ENCODE peak calls at places on chromosome 7, in six cellular contexts. J, K, U, L, W and M are unnamed samples. For H3K36me3, the result is how much of the 10 kb centered on the place peaks cover.

GRCh38 chr7:30134523-30135270 is at the start of gene MTURN:
- DNase-seq in J (peak), K (peak), W (peak), U (peak), L (peak), M (peak)

GRCh38 chr7:147432068-147432467 is 1158.5 kb upstream of the C7orf33 start:
- DNase-seq in L (no peak), K (no peak), W (no peak), U (no peak), J (no peak), M (no peak)

GRCh38 chr7:30799206-30799975 is 28.2 kb downstream of the MINDY4 start:
- DNase-seq in K (peak), J (no peak), U (no peak), L (no peak), W (no peak), M (no peak)

GRCh38 chr7:110595694-110596093 is 495.2 kb upstream of the LRRN3 start:
- DNase-seq in W (no peak), J (no peak), K (no peak), U (no peak), L (no peak), M (no peak)

GRCh38 chr7:100430450-100431285 is 1.0 kb downstream of the MEPCE start:
- DNase-seq in U (peak), K (peak), J (peak), W (peak), L (no peak), M (peak)

GRCh38 chr7:101693498-101694091 is 64.5 kb upstream of the MYL10 start:
- DNase-seq in W (no peak), K (no peak), L (no peak), J (no peak), U (no peak), M (no peak)

GRCh38 chr7:106486331-106486730 is 174.6 kb downstream of the CCDC71L start:
- DNase-seq in J (peak), W (no peak), U (no peak), L (no peak), K (no peak), M (no peak)

GRCh38 chr7:156840134-156840533 is 52.8 kb downstream of the LMBR1 start:
- DNase-seq in K (no peak), U (no peak), L (no peak), J (no peak), W (no peak), M (no peak)

GRCh38 chr7:23205861-23206510 is 24.1 kb downstream of the NUP42 start:
- DNase-seq in W (no peak), U (no peak), J (no peak), K (no peak), L (no peak), M (no peak)

GRCh38 chr7:39069046-39069445 is 91.3 kb downstream of the POU6F2 start:
- DNase-seq in L (no peak), W (no peak), J (no peak), U (no peak), K (no peak), M (no peak)

GRCh38 chr7:135918134-135918533 is 59.0 kb downstream of the MTPN start:
- DNase-seq in K (no peak), J (no peak), W (no peak), L (no peak), U (no peak), M (no peak)

GRCh38 chr7:41033526-41033925 is 669.4 kb downstream of the INHBA start:
- DNase-seq in K (no peak), L (no peak), J (no peak), U (no peak), W (no peak), M (no peak)

GRCh38 chr7:44244282-44244681 is 43.5 kb downstream of the YKT6 start:
- DNase-seq in J (no peak), L (no peak), U (peak), K (no peak), W (no peak), M (no peak)

GRCh38 chr7:28408974-28409715 is 3.2 kb upstream of the CREB5 start:
- DNase-seq in J (peak), L (no peak), K (peak), W (no peak), U (peak), M (peak)

GRCh38 chr7:74061840-74062539 is 21.6 kb upstream of the LIMK1 start:
- DNase-seq in K (peak), J (peak), L (peak), U (peak), W (peak), M (peak)

GRCh38 chr7:107746006-107746405 is 2.1 kb downstream of the CBLL1 start:
- DNase-seq in K (no peak), U (no peak), J (no peak), W (no peak), L (no peak), M (no peak)

GRCh38 chr7:141361479-141361878 is 189.7 kb upstream of the AGK start:
- DNase-seq in J (no peak), K (no peak), L (no peak), U (no peak), W (no peak), M (no peak)

GRCh38 chr7:92025260-92025659 is 84.6 kb downstream of the AKAP9 start:
- DNase-seq in W (no peak), J (no peak), K (no peak), L (no peak), U (no peak), M (no peak)

GRCh38 chr7:87507446-87507845 is 32.0 kb upstream of the ABCB4 start:
- DNase-seq in K (no peak), U (no peak), J (no peak), L (no peak), W (no peak), M (no peak)

GRCh38 chr7:150399861-150400778 is 21.0 kb downstream of the ZNF775 start:
- DNase-seq in W (no peak), K (peak), U (no peak), L (no peak), J (no peak), M (peak)

GRCh38 chr7:44064791-44065430 is 456 bp downstream of the PGAM2 start:
- DNase-seq in W (no peak), L (no peak), J (no peak), K (no peak), U (no peak), M (peak)

GRCh38 chr7:27850531-27850930 is 110.6 kb downstream of the TAX1BP1 start:
- DNase-seq in J (no peak), L (no peak), K (no peak), U (no peak), W (no peak), M (no peak)

GRCh38 chr7:83936056-83936703 is 258.4 kb downstream of the SEMA3A start:
- DNase-seq in J (peak), U (peak), L (no peak), K (peak), W (no peak), M (peak)

GRCh38 chr7:90648834-90649233 is 52.7 kb downstream of the CDK14 start:
- DNase-seq in J (no peak), K (no peak), L (no peak), W (no peak), U (no peak), M (no peak)

GRCh38 chr7:50393076-50393475 is 57.1 kb downstream of the FIGNL1 start:
- DNase-seq in K (no peak), L (no peak), J (no peak), U (peak), W (no peak), M (no peak)

GRCh38 chr7:103093429-103093828 is 18.5 kb downstream of the ARMC10 start:
- DNase-seq in L (no peak), J (no peak), U (no peak), K (no peak), W (no peak), M (no peak)
- H3K27ac ChIP-seq in L (no peak), J (no peak), U (no peak), K (no peak), W (no peak), M (no peak)

DNA sequence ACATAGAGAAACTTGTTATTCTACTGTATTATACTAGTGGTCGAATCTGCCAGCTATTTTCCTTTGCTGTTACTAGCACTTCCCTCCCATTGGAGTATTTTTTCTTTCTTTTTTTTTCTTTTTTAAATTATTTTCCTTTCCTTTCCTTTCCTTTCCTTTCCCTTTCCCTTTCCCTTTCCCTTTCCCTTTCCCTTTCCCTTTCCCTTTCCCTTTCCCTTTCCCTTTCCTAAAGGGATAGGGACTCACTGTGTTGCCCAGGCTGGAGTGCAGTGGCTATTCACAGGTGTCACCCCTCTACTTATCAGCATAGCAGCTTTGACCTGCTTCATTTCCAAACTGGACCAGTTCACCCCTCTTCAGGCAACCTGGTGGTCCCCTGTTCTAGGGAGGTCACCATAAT is 212.6 kb upstream of the SP4 start:
- DNase-seq in K (no peak), W (no peak), U (no peak), J (no peak), L (no peak), M (no peak)
- H3K36me3 ChIP-seq in K (under half), W (under half), U (under half), J (under half), L (under half), M (under half)

GRCh38 chr7:77359599-77359998 is 56.5 kb downstream of the GSAP start:
- DNase-seq in U (no peak), J (no peak), K (no peak), L (no peak), W (no peak), M (no peak)
- H3K27ac ChIP-seq in U (no peak), J (peak), K (no peak), L (no peak), W (no peak), M (no peak)

DNA sequence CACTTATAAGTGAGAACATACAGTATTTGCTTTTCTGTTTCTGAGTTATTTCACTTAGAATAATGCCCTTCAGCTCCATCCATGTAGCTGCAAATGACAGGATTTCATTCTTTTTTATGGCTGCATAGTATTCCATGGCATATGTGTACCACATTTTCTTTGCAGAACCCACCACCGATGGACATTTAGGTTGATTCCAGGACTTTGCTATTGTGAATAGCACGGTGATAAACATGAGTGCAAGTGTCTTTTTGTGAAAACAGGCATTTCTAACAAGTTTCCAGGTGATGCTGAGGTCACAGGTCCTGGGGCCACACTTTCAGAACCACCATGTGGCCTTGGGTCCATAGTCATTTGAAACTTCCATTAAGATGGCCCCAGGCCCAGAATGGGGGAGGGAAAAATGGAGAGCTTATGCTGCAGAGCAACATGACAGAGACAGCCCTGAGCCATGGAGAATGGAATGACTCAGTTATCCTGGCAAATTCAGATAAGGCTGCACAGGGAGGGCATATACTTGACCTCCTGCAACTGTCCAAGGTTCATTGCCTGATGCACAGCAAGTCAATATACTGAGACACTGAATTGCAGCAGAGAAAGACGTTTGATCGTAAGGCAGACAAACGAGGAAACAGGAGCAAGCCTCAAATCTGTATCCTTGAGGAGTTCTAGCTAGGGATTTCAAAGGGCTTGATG is 248.0 kb upstream of the GALNT17 start:
- DNase-seq in L (no peak), J (no peak), K (no peak), U (no peak), W (no peak), M (no peak)
- H3K36me3 ChIP-seq in L (under half), J (under half), K (under half), U (under half), W (under half), M (under half)

GRCh38 chr7:25887795-25888559 is 264.0 kb upstream of the NFE2L3 start:
- DNase-seq in K (no peak), L (no peak), U (no peak), W (no peak), J (no peak), M (no peak)
- H3K27ac ChIP-seq in K (no peak), L (no peak), U (no peak), W (no peak), J (no peak), M (no peak)

GRCh38 chr7:139771001-139771956 is 6.5 kb downstream of the HIPK2 start:
- DNase-seq in W (no peak), L (no peak), J (no peak), K (no peak), U (no peak), M (no peak)
- H3K36me3 ChIP-seq in W (under half), L (under half), J (under half), K (under half), U (under half), M (under half)

DNA sequence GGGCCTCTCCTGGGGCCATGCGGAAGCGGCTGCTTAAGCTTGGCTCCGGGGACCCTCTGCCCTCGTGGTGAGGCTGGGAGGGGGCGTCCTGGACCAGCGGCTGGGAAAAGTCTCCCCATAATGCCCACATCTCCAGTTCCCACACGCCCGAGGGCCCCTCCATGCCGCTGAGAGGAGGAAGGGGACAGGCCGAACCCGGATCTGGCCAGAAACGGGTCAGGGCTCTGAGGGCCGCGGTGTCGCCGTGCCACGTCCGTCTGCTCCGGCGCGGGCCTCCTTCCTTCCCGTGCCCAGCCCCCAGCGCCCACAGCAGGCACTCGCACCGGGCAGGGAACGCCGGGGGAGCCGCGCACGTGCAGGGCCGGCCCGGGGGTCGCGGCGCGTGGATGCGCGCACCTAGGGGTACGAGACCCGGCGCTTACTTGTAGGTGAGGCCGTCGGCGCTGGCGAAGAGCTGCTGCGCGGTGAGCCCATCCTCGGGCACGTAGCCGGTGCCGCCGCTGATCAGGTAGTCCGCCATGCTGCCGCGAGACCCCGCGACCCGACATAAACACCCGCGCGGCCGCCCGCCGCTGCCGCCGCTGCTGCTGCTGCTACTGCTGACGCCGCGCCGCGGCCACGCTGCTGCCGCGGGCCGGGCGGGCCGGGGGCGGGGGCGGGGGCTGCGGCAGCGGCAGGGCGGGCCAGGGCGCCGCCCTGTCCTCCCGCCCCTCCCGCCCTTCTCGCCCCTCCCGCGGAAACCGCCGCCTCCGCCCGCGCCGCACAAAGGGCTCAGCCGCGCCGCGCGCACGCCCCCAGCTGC is 4.2 kb downstream of the IMPDH1 start:
- DNase-seq in J (no peak), K (no peak), L (peak), W (peak), U (peak), M (peak)
- H3K27ac ChIP-seq in J (no peak), K (peak), L (peak), W (peak), U (no peak), M (no peak)

DNA sequence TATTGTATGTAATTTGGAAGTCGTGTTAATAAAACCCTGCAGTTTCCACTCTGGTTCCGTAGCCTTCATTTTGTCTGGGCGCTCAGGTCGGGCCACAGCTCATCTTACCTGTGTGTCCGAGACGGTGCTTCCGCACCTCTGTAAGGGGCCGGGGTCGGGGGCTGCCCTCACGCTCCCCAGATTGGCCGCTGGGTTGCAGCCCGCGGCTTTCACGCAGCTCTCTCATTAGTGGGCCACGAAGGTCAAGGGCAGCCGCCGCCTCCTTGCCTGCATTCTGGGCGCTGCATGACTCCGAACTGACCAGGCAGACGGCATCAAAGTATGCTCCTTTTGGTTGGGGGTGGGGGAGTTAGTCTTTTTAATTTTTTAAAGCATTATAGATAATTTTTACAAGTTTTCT is 30.8 kb downstream of the SHH start:
- DNase-seq in U (no peak), J (no peak), L (no peak), W (no peak), K (peak), M (no peak)
- H3K36me3 ChIP-seq in U (under half), J (under half), L (under half), W (under half), K (under half), M (under half)